ENCODE peak calls at places on chromosomes 3 and 15, in nine cellular contexts. H, J, B, I, S, Q, R, U and A are unnamed samples.
A peak's percentile ranks its signal among the peaks of the same experiment; 100 is the strongest.

GRCh38 chr15:51861557-51862350 is 32.3 kb downstream of the TMOD3 start:
- DNase-seq in R (no peak), Q (no peak), S (no peak), B (no peak), U (no peak), I (no peak), J (no peak), H (no peak), A (no peak)

GRCh38 chr3:71589132-71589531 is 5.6 kb upstream of the FOXP1 start:
- DNase-seq in U (no peak), B (no peak), Q (no peak), S (no peak), H (no peak), J (no peak), R (no peak), I (no peak), A (no peak)

GRCh38 chr3:104604326-104605010 is 762.2 kb upstream of the ALCAM start:
- DNase-seq in H (no peak), U (no peak), J (no peak), I (no peak), B (no peak), S (no peak), Q (peak; percentile 1), R (no peak), A (no peak)

GRCh38 chr3:124363451-124363850 is 366.8 kb upstream of the UMPS start:
- DNase-seq in B (no peak), I (no peak), J (no peak), S (no peak), H (no peak), U (no peak), Q (peak; percentile 20), R (no peak), A (no peak)

GRCh38 chr15:57537072-57537471 is 54.6 kb upstream of the MYZAP start:
- DNase-seq in Q (peak; percentile 76), J (no peak), B (no peak), R (no peak), I (no peak), U (no peak), H (no peak), S (no peak), A (no peak)

GRCh38 chr3:16430717-16431630 is 82.5 kb downstream of the RFTN1 start:
- DNase-seq in U (no peak), I (no peak), H (no peak), Q (no peak), S (no peak), B (no peak), R (no peak), J (no peak), A (no peak)

GRCh38 chr15:41483519-41483918 is 10.2 kb upstream of the ITPKA start:
- DNase-seq in H (no peak), I (no peak), R (no peak), S (no peak), U (no peak), B (no peak), J (no peak), Q (no peak), A (no peak)

GRCh38 chr15:62455441-62455921 is 290.4 kb upstream of the C2CD4B start:
- DNase-seq in R (no peak), B (no peak), U (no peak), Q (no peak), J (no peak), H (no peak), I (no peak), S (no peak), A (no peak)

GRCh38 chr3:39144095-39144747 is 9.2 kb downstream of the CSRNP1 start:
- DNase-seq in J (no peak), S (no peak), Q (no peak), R (no peak), B (no peak), U (no peak), H (no peak), I (no peak), A (no peak)

GRCh38 chr15:81152339-81152738 is 18.3 kb downstream of the CFAP161 start:
- DNase-seq in Q (no peak), J (no peak), U (no peak), H (no peak), R (no peak), I (no peak), B (no peak), S (no peak), A (no peak)

GRCh38 chr15:100438570-100438969 is 90.2 kb downstream of the CERS3 start:
- DNase-seq in B (peak; percentile 41), H (no peak), S (peak; percentile 88), Q (no peak), R (no peak), I (peak; percentile 89), J (peak; percentile 50), U (no peak), A (no peak)

GRCh38 chr3:148932976-148933375 is 58.4 kb upstream of the GYG1 start:
- DNase-seq in R (no peak), J (no peak), Q (no peak), B (no peak), S (no peak), H (no peak), I (no peak), U (no peak), A (no peak)

GRCh38 chr3:106688463-106688862 is 688.8 kb upstream of the CCDC54 start:
- DNase-seq in B (no peak), R (no peak), J (no peak), U (no peak), I (no peak), S (no peak), H (no peak), Q (peak; percentile 87), A (no peak)

GRCh38 chr3:132522353-132522752 is 74.7 kb upstream of the ACKR4 start:
- DNase-seq in H (no peak), J (no peak), U (no peak), S (no peak), I (no peak), Q (no peak), B (no peak), R (no peak), A (no peak)

GRCh38 chr3:119380697-119381096 is 82.7 kb downstream of the TMEM39A start:
- DNase-seq in B (no peak), J (no peak), H (no peak), S (no peak), U (no peak), R (no peak), I (no peak), Q (no peak), A (no peak)

GRCh38 chr3:12884104-12884742 is 42.9 kb upstream of the RPL32 start:
- DNase-seq in S (no peak), R (no peak), I (no peak), J (no peak), U (peak; percentile 78), H (no peak), Q (no peak), B (peak; percentile 37), A (no peak)

GRCh38 chr3:42600111-42600957 is at the start of gene NKTR:
- DNase-seq in Q (peak; percentile 82), B (peak; percentile 99), U (peak; percentile 98), J (peak; percentile 95), S (peak; percentile 100), I (peak; percentile 98), H (peak; percentile 100), R (peak; percentile 99), A (peak; percentile 99)
- TF ChIP-seq CTCF in Q (no peak), B (no peak), U (no peak), J (no peak), S (no peak), I (no peak), H (no peak), R (no peak), A (no peak)

DNA sequence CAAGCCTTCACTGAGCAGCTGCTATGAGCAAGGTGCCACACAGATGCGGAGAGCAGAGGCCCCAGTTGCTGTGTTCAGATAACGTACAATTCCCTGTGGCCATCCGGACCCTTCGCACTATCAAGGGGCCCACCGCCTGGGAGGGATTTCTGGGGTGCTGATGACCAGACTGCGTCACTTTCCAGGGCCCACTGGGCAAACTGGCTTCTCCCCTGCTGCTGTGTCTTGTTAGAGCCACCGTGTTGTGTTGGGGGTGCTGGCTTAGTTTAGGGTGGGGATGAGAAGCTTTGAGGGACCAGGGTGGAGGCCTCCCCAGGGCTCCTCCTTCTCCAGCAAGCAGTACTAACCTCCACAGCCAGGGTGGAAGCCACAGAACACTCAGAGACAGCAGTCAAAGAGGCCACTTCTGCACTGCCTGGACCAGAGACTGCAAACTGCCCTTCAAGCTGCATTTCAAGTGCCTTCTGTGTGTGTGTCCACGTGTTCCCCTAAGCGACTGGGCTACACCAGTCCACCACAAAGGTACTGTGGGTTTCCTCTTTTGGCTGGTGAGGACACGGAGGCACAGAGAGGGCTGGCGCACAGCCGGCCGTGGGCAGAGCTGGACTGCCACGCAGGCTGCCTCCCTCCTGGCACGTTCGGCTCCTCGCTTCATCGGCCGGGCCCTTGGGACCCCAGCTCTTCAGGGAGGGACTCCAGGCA is 61.1 kb downstream of the MGLL start:
- DNase-seq in U (no peak), I (no peak), B (peak; percentile 36), Q (no peak), J (no peak), R (no peak), S (no peak), H (no peak), A (no peak)
- TF ChIP-seq CTCF in U (no peak), I (no peak), B (no peak), Q (peak; percentile 1), J (no peak), R (no peak), S (no peak), H (no peak), A (no peak)

DNA sequence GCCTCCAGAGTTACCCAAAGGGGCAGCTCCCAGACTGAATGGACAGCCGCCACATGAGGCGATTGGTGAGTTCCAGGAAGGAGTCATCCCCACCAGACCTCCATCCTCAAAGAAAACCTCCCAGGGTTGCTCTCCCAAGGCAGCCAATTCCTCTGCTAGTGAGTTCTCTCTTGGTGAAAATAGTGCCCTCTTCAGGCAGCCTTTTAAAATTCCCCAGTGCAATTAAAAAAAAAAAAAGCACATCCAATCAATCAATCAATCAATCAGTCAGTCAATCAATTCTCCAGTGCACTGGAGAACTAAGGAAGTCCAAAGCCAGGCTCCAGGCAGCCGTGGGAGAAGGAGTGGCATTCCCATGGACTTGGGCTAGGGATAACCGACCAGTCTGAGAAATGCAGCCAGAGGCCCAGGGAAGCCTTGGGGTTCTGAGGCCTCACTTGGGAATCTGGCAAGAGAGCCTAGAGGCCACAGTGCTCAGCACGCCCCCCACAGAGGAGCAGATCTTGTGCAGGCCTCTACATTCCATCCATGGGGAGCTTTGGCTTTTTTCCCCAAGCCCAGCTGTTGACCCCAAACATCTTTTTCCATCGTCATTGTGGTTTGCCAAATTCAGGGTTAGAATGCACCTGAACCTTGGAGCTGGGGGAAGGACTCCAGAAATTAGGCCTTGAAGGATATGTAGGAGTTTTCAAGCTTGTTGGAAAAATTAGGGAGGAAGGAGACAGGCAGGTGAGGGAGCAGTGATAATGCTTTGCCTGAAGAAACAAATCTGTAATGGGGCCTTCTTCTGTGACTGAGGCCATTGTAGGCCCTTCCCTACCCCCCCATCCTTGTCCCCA is 4.8 kb downstream of the PAQR5 start:
- DNase-seq in Q (no peak), B (no peak), J (no peak), R (no peak), H (no peak), S (no peak), U (no peak), I (no peak), A (no peak)
- TF ChIP-seq CTCF in Q (peak; percentile 11), B (no peak), J (peak; percentile 8), R (peak; percentile 31), H (peak; percentile 45), S (no peak), U (peak; percentile 45), I (no peak), A (no peak)

DNA sequence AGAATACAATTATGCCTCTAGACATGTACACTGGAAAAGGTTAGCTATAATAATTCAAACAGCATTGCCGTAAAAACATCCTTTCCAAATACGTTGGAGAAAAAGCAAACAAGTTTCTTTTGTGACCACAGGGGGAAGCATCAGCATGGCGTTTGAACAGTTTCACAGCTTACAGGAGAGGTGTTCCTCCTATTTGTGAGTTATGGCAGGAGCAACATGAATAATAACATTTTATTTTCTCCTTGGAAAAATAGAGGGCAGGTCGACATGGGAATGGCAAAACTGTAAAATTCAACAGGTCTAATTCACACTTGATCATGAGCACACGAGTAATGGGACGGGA is 39.7 kb upstream of the GADL1 start:
- DNase-seq in B (no peak), S (no peak), H (no peak), Q (peak; percentile 47), R (no peak), U (no peak), I (no peak), J (no peak), A (no peak)
- TF ChIP-seq CTCF in B (peak; percentile 34), S (no peak), H (peak; percentile 39), Q (peak; percentile 76), R (peak; percentile 69), U (peak; percentile 79), I (no peak), J (peak; percentile 57), A (no peak)